ENCODE peak calls at places on chromosomes 11 and 22, in five cellular contexts. F is GM23248, O is neural progenitor cell, U is hepatocyte, W is SK-N-SH. D is an unnamed sample.

GRCh38 chr11:17687946-17688670 is 31.3 kb upstream of the MYOD1 start:
- DNase-seq in O (no peak), U (no peak), W (no peak), F (no peak), D (no peak)

GRCh38 chr22:24554316-24555159 is at the start of gene GUCD1:
- DNase-seq in U (peak; percentile 59), W (no peak), O (peak; percentile 55), F (peak; percentile 63), D (peak; percentile 18)

GRCh38 chr11:57116654-57117053 is 65.1 kb upstream of the LRRC55 start:
- DNase-seq in O (peak; percentile 64), F (peak; percentile 64), U (peak; percentile 42), W (peak; percentile 28), D (peak; percentile 69)

GRCh38 chr11:36376888-36377758 is 81.0 kb downstream of the PRR5L start:
- DNase-seq in F (peak; percentile 81), U (peak; percentile 55), O (peak; percentile 85), W (peak; percentile 79), D (no peak)

GRCh38 chr11:133408402-133408801 is 123.9 kb downstream of the OPCML start:
- DNase-seq in O (no peak), U (no peak), F (no peak), W (no peak), D (no peak)

GRCh38 chr11:9001736-9002135 is 2.1 kb downstream of the NRIP3 start:
- DNase-seq in F (peak; percentile 96), U (peak; percentile 40), O (no peak), W (no peak), D (peak; percentile 73)

GRCh38 chr11:45102361-45102809 is 44.1 kb upstream of the PRDM11 start:
- DNase-seq in F (peak; percentile 27), W (no peak), U (peak; percentile 68), O (no peak), D (no peak)

GRCh38 chr22:42648368-42649260 is 578 bp downstream of the CYB5R3 start:
- DNase-seq in W (no peak), U (peak; percentile 79), F (peak; percentile 80), O (no peak), D (peak; percentile 37)

GRCh38 chr11:3375552-3375951 is 3.4 kb downstream of the ZNF195 start:
- DNase-seq in O (no peak), W (peak; percentile 76), U (no peak), F (peak; percentile 65), D (no peak)

GRCh38 chr11:96052921-96053631 is 129.2 kb upstream of the MTMR2 start:
- DNase-seq in O (no peak), F (peak; percentile 72), U (no peak), W (no peak), D (peak; percentile 71)

GRCh38 chr22:46066691-46067090 is 83.6 kb upstream of the PPARA start:
- DNase-seq in O (no peak), F (peak; percentile 82), W (no peak), U (no peak), D (peak; percentile 62)

GRCh38 chr11:57903441-57904123 is 120.1 kb upstream of the OR9Q1 start:
- DNase-seq in U (peak; percentile 64), W (no peak), F (peak; percentile 40), O (no peak), D (peak; percentile 85)

GRCh38 chr22:25076281-25076680 is 123.4 kb upstream of the CRYBB3 start:
- DNase-seq in F (no peak), U (no peak), O (no peak), W (no peak), D (no peak)

GRCh38 chr22:38554281-38554680 is 15.7 kb downstream of the DMC1 start:
- DNase-seq in U (no peak), O (no peak), W (no peak), F (peak; percentile 92), D (no peak)

GRCh38 chr11:33448461-33449130 is 191.4 kb downstream of the HIPK3 start:
- DNase-seq in U (no peak), O (no peak), W (no peak), F (peak; percentile 75), D (peak; percentile 66)

GRCh38 chr11:60777106-60777505 is 8.0 kb upstream of the MS4A10 start:
- DNase-seq in W (no peak), U (no peak), F (no peak), O (no peak), D (no peak)

GRCh38 chr11:122246885-122247284 is 130.9 kb upstream of the BLID start:
- DNase-seq in F (peak; percentile 44), O (no peak), W (no peak), U (no peak), D (no peak)

GRCh38 chr11:84965484-84965883 is 661.7 kb downstream of the DLG2 start:
- DNase-seq in O (no peak), F (no peak), U (no peak), W (no peak), D (no peak)

GRCh38 chr22:46604306-46604690 is 15.9 kb upstream of the GRAMD4 start:
- DNase-seq in W (no peak), U (no peak), O (no peak), F (no peak), D (no peak)

GRCh38 chr11:71577469-71578004 is 5.1 kb downstream of the KRTAP5-11 start:
- DNase-seq in F (no peak), W (no peak), O (no peak), U (no peak), D (no peak)

GRCh38 chr11:111283945-111284481 is 14.3 kb upstream of the POU2AF3 start:
- DNase-seq in W (peak; percentile 48), U (peak; percentile 19), F (no peak), O (no peak), D (no peak)

GRCh38 chr11:8839957-8840945 is 70.7 kb upstream of the AKIP1 start:
- DNase-seq in W (no peak), U (peak; percentile 65), F (peak; percentile 25), O (peak; percentile 85), D (peak; percentile 27)

GRCh38 chr22:48276933-48277867 is 1514.8 kb downstream of the TBC1D22A start:
- DNase-seq in W (no peak), O (no peak), U (peak; percentile 53), F (no peak), D (no peak)

GRCh38 chr11:75639752-75640151 is 29.1 kb downstream of the MAP6 start:
- DNase-seq in U (peak; percentile 67), F (peak; percentile 38), W (peak; percentile 75), O (peak; percentile 47), D (no peak)

GRCh38 chr22:43343262-43343988 is at the start of gene SCUBE1:
- DNase-seq in F (peak; percentile 65), U (peak; percentile 86), W (peak; percentile 95), O (peak; percentile 95), D (peak; percentile 13)

GRCh38 chr11:120381401-120381800 is 45.2 kb downstream of the ARHGEF12 start:
- DNase-seq in U (no peak), O (no peak), W (no peak), F (no peak), D (no peak)

GRCh38 chr11:112762686-112763048 is 198.6 kb upstream of the NCAM1 start:
- DNase-seq in W (no peak), F (no peak), U (no peak), O (no peak), D (no peak)

GRCh38 chr11:86511086-86511551 is 136.4 kb downstream of the CCDC81 start:
- DNase-seq in O (no peak), W (no peak), F (peak; percentile 73), U (peak; percentile 27), D (peak; percentile 36)

GRCh38 chr11:15123849-15124248 is 9.1 kb downstream of the INSC start:
- DNase-seq in O (no peak), U (no peak), F (peak; percentile 94), W (no peak), D (peak; percentile 52)

DNA sequence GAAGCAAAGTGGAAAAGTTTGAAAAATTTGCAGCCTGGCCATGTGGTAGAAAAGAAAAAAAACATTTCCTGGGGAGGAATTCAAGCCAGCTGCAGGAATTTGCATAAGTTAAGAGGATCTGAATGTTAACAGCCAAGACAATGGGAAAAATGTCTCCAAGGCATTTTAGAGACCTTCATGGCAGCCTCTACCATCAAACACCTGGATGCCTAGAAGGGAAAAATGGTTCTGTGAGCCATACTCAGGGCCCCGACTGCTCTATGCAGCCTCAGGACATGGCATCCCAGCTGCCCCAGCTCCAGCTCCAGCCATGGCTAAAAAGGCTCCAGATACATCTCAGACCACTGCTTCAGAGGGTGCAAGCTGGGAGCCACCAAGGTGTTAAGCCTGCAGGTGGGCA is 149.1 kb upstream of the SOX6 start:
- DNase-seq in F (no peak), O (no peak), W (no peak), U (no peak), D (no peak)
- TF ChIP-seq EZH2phosphoT487 in F (no peak), O (no peak), W (no peak), U (no peak), D (no peak)

GRCh38 chr22:21803859-21804258 is 63.6 kb downstream of the MAPK1 start:
- DNase-seq in U (no peak), F (no peak), W (no peak), O (no peak), D (no peak)
- H3K27ac ChIP-seq in U (no peak overlapping the region), F (no peak overlapping the region), W (no peak overlapping the region), O (no peak overlapping the region), D (no peak overlapping the region)

DNA sequence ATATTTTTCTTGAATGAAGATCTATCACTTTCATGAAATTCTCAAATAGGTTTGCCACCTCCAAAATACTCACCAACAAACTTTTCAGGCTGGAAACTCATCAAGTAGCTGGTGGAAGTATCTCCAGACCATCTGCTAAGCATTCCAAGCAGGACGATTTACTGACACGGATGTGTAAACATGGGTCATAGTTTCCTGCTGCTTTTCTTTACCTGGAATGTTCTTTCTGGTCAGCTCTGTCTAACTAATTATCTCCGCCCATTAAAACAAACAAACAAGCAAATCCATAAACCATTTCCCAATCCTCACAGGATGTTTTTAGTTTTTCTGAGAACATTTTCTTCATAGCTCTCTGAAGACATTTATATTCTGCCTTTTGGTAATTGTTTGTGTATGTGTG is 397.0 kb downstream of the METTL15 start:
- DNase-seq in U (no peak), F (no peak), W (no peak), O (no peak), D (peak; percentile 23)
- TF ChIP-seq EZH2phosphoT487 in U (no peak), F (no peak), W (no peak), O (no peak), D (no peak)

GRCh38 chr11:66267379-66268209 is 845 bp upstream of the RAB1B start:
- DNase-seq in O (peak; percentile 93), W (peak; percentile 96), F (peak; percentile 90), U (peak; percentile 93), D (peak; percentile 81)

GRCh38 chr11:66265531-66266377 is 2.7 kb upstream of the RAB1B start:
- DNase-seq in O (no peak), F (no peak), W (no peak), U (no peak), D (no peak)

GRCh38 chr11:66264893-66265292 is 3.5 kb upstream of the RAB1B start:
- DNase-seq in F (peak; percentile 25), W (peak; percentile 59), O (peak; percentile 55), U (no peak), D (peak; percentile 41)

GRCh38 chr11:66267039-66267378 is 1.4 kb upstream of the RAB1B start:
- DNase-seq in U (no peak), F (no peak), W (no peak), O (no peak), D (no peak)

DNA sequence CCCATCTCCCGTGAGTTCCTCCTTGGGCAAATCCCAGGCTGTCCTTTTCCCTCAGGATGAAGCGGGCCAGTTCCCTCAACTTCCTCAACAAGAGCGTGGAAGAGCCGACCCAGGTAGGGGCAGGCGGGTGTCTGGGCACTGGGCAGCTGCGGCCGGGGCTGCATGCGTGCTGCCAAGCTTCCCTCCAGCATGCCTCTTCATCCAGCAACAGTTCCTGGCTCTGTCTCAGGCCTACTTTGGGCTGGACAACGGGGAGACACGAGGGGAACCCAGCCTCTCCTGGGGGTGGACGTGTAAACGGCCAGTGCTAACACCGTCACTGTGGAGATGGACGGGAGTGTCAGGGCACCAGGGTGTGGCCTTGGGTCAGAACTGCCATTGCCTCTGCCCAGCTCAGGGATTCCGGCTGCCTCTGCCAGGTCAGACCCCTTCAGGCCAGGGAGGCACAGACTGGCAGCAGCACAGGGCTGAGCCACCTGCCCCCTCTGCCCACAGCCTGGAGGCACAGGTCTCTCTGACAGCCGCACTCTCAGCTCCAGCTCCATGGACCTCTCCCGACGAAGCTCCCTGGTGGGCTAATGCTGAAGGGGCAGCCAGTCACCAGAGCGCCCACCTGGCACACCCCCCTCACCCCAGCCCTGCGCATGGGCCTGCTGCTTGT is 1.9 kb upstream of the RAB1B start:
- DNase-seq in O (no peak), U (no peak), F (no peak), W (no peak), D (no peak)
- H3K27ac ChIP-seq in O (no peak overlapping the region), U (peak overlapping the region; percentile 89), F (peak overlapping the region; percentile 91), W (peak overlapping the region; percentile 84), D (no peak overlapping the region)